ENCODE peak calls at places on chromosome 17, in four cellular contexts. P is RWPE1, X is AG09309, Y is heart left ventricle. J is an unnamed sample.

GRCh38 chr17:29722411-29723198 is 99.9 kb upstream of the CORO6 start:
- DNase-seq in P (no peak), Y (peak), X (no peak), J (peak)

GRCh38 chr17:39197380-39198185 is at the start of gene CACNB1:
- DNase-seq in P (peak), X (no peak), Y (peak), J (no peak)

GRCh38 chr17:19303367-19303776 is 59.2 kb downstream of the B9D1 start:
- DNase-seq in X (no peak), P (no peak), Y (peak), J (no peak)

GRCh38 chr17:34740936-34741515 is 161.6 kb downstream of the TMEM132E start:
- DNase-seq in P (no peak), X (no peak), Y (no peak), J (no peak)

GRCh38 chr17:72515291-72516065 is 394.7 kb downstream of the SOX9 start:
- DNase-seq in Y (no peak), X (no peak), P (no peak), J (no peak)

GRCh38 chr17:35748323-35748960 is 4.6 kb downstream of the GAS2L2 start:
- DNase-seq in X (no peak), P (peak), Y (no peak), J (no peak)

GRCh38 chr17:39239640-39240314 is 14.0 kb upstream of the STAC2 start:
- DNase-seq in P (peak), X (no peak), Y (no peak), J (no peak)

GRCh38 chr17:12342609-12343248 is 322.1 kb downstream of the MAP2K4 start:
- DNase-seq in P (no peak), X (no peak), Y (no peak), J (peak)

GRCh38 chr17:64028874-64029464 is 8.5 kb upstream of the ICAM2 start:
- DNase-seq in Y (peak), X (peak), P (peak), J (no peak)

GRCh38 chr17:67378444-67379250 is 1.6 kb downstream of the PITPNC1 start:
- DNase-seq in Y (peak), X (no peak), P (peak), J (peak)

GRCh38 chr17:10843806-10844205 is 5.9 kb upstream of the PIRT start:
- DNase-seq in X (no peak), Y (no peak), P (no peak), J (no peak)

GRCh38 chr17:43771463-43771862 is 7.3 kb downstream of the DUSP3 start:
- DNase-seq in P (no peak), Y (no peak), X (no peak), J (no peak)

GRCh38 chr17:78997881-78998280 is 11.7 kb downstream of the CANT1 start:
- DNase-seq in X (no peak), Y (no peak), P (no peak), J (no peak)

GRCh38 chr17:71329310-71330098 is 791.3 kb upstream of the SOX9 start:
- DNase-seq in X (no peak), P (no peak), Y (no peak), J (no peak)

GRCh38 chr17:2336215-2337151 is at the start of gene TSR1:
- DNase-seq in X (peak), P (peak), Y (peak), J (peak)

GRCh38 chr17:35159926-35160325 is 12.3 kb downstream of the UNC45B start:
- DNase-seq in Y (no peak), X (no peak), P (no peak), J (no peak)

GRCh38 chr17:78781339-78782304 is at the start of gene CYTH1:
- DNase-seq in P (no peak), Y (peak), X (no peak), J (no peak)

GRCh38 chr17:73210002-73210678 is 17.3 kb downstream of the COG1 start:
- DNase-seq in Y (no peak), X (no peak), P (peak), J (no peak)

GRCh38 chr17:71628306-71628705 is 492.5 kb upstream of the SOX9 start:
- DNase-seq in Y (no peak), P (no peak), X (no peak), J (no peak)

GRCh38 chr17:28861393-28862203 is 6.8 kb downstream of the ERAL1 start:
- DNase-seq in Y (no peak), X (no peak), P (no peak), J (no peak)

GRCh38 chr17:41456206-41456605 is 11.0 kb downstream of the KRT32 start:
- DNase-seq in X (no peak), Y (no peak), P (no peak), J (no peak)

GRCh38 chr17:35808962-35809854 is at the start of gene TAF15:
- DNase-seq in X (peak), P (peak), Y (peak), J (peak)

GRCh38 chr17:67258836-67259468 is 14.0 kb upstream of the HELZ start:
- DNase-seq in P (no peak), Y (no peak), X (no peak), J (no peak)

GRCh38 chr17:51044964-51045363 is 75.7 kb downstream of the SPAG9 start:
- DNase-seq in Y (no peak), X (no peak), P (no peak), J (no peak)

GRCh38 chr17:74850310-74850709 is 9.4 kb downstream of the GRIN2C start:
- DNase-seq in Y (no peak), P (no peak), X (no peak), J (no peak)

GRCh38 chr17:8556074-8556473 is 74.5 kb downstream of the MYH10 start:
- DNase-seq in X (no peak), P (peak), Y (no peak), J (no peak)

GRCh38 chr17:3861761-3862681 is 16.0 kb upstream of the NCBP3 start:
- DNase-seq in P (no peak), X (no peak), Y (no peak), J (no peak)

GRCh38 chr17:31373150-31374082 is 18.1 kb upstream of the RAB11FIP4 start:
- DNase-seq in P (peak), X (peak), Y (no peak), J (peak)

GRCh38 chr17:54494731-54495715 is 405.6 kb upstream of the TOM1L1 start:
- DNase-seq in Y (no peak), X (no peak), P (no peak), J (no peak)

GRCh38 chr17:3964203-3965122 is at the start of gene ATP2A3:
- DNase-seq in Y (no peak), X (no peak), P (no peak), J (no peak)

GRCh38 chr17:80388601-80389000 is 26.4 kb upstream of the ENDOV start:
- DNase-seq in X (no peak), Y (no peak), P (no peak), J (no peak)

GRCh38 chr17:80387071-80387470 is 27.9 kb upstream of the ENDOV start:
- DNase-seq in P (no peak), Y (no peak), X (no peak), J (no peak)

GRCh38 chr17:80389011-80389995 is 25.7 kb upstream of the ENDOV start:
- DNase-seq in X (no peak), Y (no peak), P (no peak), J (no peak)

GRCh38 chr17:80386341-80386740 is 28.6 kb upstream of the ENDOV start:
- DNase-seq in X (no peak), P (no peak), Y (no peak), J (no peak)

GRCh38 chr17:80388175-80388574 is 26.8 kb upstream of the ENDOV start:
- DNase-seq in P (no peak), X (no peak), Y (no peak), J (no peak)
- TF ChIP-seq CTCF in P (no peak), X (no peak), Y (no peak), J (no peak)

GRCh38 chr17:47810901-47811635 is 10.5 kb downstream of the OSBPL7 start:
- DNase-seq in P (no peak), Y (peak), X (no peak), J (no peak)
- TF ChIP-seq CTCF in P (no peak), Y (no peak), X (no peak), J (no peak)

GRCh38 chr17:81429813-81430510 is 34.7 kb downstream of the BAHCC1 start:
- DNase-seq in X (no peak), Y (no peak), P (no peak), J (no peak)
- TF ChIP-seq CTCF in X (no peak), Y (peak), P (no peak), J (no peak)

DNA sequence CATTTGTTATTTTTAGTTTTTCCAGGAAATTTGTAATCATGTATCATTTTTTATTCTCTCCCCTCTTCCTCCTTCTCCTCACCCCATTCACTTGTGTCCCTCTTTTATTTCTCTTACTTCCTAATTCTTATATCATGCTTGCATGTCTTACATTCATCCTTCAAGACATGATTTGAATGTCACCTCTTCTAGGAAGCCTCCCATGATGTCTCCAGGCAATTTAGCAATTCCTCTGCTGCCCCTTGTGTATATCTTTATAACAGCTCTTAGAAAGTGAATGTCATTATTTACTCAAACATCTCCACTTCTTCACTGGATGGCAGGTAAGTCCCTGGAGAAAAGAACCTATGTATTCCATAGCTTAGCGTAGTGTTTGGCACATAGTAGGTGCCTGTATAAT is 7.8 kb downstream of the HNF1B start:
- DNase-seq in X (no peak), Y (no peak), P (no peak), J (no peak)
- TF ChIP-seq CTCF in X (peak), Y (no peak), P (no peak), J (no peak)

GRCh38 chr17:45145035-45145389 is 3.3 kb upstream of the HEXIM1 start:
- DNase-seq in Y (no peak), P (no peak), X (no peak), J (no peak)

GRCh38 chr17:45147581-45148182 is 593 bp upstream of the HEXIM1 start:
- DNase-seq in Y (peak), P (no peak), X (peak), J (peak)

GRCh38 chr17:45147102-45147580 is 1.1 kb upstream of the HEXIM1 start:
- DNase-seq in P (no peak), Y (no peak), X (no peak), J (no peak)

GRCh38 chr17:45146616-45147101 is 1.6 kb upstream of the HEXIM1 start:
- DNase-seq in X (peak), P (no peak), Y (peak), J (no peak)

DNA sequence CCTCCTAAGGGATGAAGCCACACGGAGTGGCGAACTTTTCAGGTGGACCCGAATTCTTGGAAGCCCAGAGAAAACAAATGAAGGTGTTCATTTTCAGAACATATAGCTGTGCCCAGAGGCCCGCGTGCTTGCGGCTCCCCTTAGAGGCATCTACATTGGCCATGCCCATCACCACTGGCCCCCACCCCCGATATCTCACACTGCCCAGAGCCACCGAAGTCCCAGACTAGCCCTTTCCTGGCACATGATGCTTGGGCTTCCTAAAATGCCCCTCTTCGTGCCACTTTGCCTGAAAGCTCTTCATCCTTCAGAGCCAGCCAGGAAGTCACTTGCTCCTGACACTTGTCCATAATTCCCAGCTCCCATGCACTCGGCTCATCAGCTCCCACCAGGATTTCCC is 2.1 kb upstream of the HEXIM1 start:
- DNase-seq in X (no peak), P (no peak), Y (no peak), J (no peak)
- TF ChIP-seq CTCF in X (no peak), P (no peak), Y (no peak), J (no peak)

DNA sequence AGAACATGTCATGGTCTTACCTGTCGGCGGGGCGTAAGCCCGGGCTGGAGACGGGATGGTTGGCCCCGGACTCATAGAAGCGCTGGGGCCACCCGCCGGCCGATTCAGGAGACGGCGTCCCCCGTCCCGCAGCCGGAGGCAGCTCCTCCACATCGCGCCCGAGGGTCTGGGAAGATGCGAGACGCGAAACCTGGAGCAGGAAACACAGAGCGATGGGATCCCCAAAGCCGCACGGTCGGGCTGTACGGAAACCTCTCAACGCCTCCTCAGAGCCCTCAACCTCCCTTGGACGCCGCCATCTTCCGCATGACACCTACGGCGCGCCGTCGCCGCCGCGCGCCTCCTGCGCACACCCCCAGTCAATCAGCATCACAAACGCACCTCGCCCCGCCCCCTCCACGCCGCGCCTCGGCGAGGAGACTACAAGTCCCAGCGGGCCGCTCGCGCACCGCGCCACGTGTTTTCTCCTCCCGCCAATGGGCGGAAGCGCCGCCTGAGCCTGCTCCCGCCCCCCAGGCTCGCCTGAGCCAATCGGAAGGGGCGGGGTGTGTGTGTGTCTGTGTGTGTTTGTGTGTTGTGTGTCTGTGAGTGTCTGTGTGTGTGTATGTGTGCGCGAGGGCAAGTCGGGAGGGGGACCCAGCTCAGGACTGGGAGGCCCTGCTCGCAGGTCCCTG is at the start of the genes ATPAF2 and GID4:
- DNase-seq in X (peak), P (peak), Y (peak), J (peak)
- TF ChIP-seq CTCF in X (no peak), P (peak), Y (no peak), J (no peak)

GRCh38 chr17:82930924-82931695 is 91.3 kb upstream of the ZNF750 start:
- DNase-seq in P (no peak), X (no peak), Y (no peak), J (no peak)

GRCh38 chr17:82932146-82933005 is 92.6 kb upstream of the ZNF750 start:
- DNase-seq in P (no peak), X (no peak), Y (no peak), J (no peak)

GRCh38 chr17:82933006-82933310 is 93.1 kb upstream of the ZNF750 start:
- DNase-seq in X (no peak), Y (no peak), P (no peak), J (no peak)

GRCh38 chr17:82930043-82930923 is 90.5 kb upstream of the ZNF750 start:
- DNase-seq in X (no peak), P (no peak), Y (no peak), J (no peak)

GRCh38 chr17:82931696-82932060 is 91.9 kb upstream of the ZNF750 start:
- DNase-seq in Y (peak), P (peak), X (peak), J (peak)
- TF ChIP-seq CTCF in Y (no peak), P (no peak), X (no peak), J (no peak)

GRCh38 chr17:57106836-57107497 is 21.9 kb downstream of the AKAP1 start:
- DNase-seq in P (no peak), Y (no peak), X (no peak), J (no peak)

GRCh38 chr17:57107498-57108101 is 22.6 kb downstream of the AKAP1 start:
- DNase-seq in X (no peak), Y (no peak), P (peak), J (no peak)

GRCh38 chr17:57104461-57105175 is 19.6 kb downstream of the AKAP1 start:
- DNase-seq in P (no peak), X (peak), Y (no peak), J (peak)

GRCh38 chr17:57108656-57109392 is 23.8 kb downstream of the AKAP1 start:
- DNase-seq in X (no peak), Y (peak), P (no peak), J (no peak)

GRCh38 chr17:57106107-57106835 is 21.2 kb downstream of the AKAP1 start:
- DNase-seq in P (no peak), Y (peak), X (no peak), J (no peak)
- TF ChIP-seq CTCF in P (no peak), Y (peak), X (peak), J (peak)

GRCh38 chr17:1047177-1047885 is 50.4 kb downstream of the TIMM22 start:
- DNase-seq in X (no peak), P (no peak), Y (peak), J (no peak)
- TF ChIP-seq CTCF in X (no peak), P (no peak), Y (peak), J (no peak)

DNA sequence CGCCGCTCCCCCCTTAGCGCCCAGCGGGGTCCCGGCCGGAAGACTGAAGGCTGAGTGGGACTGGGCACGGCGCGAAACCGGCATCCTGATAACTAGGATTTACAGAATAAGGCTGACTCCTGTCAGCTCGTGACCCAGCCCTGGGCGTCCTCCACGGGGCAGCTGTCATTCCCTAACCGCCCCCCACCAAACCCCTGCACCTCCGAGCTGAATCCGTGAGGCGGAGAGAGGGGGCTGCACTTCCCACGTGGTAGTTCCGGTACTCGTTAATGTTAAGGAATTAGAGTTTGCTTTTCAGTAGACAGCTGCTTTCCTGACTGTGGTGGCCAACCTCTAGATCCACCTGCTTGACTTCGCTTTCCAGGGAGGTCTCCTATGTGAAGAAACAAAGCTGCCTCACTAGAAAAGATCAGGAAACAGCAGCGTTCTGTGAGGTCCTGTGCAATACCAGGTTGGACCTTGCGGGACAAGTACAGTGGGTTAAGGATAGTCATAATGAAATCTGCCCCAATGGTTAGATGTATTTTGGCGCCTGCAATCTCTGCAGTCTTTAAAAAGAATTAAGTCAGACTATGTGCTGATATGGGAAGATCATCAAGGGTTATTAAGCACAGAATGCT is 1.0 kb upstream of the WBP2 start:
- DNase-seq in P (peak), X (no peak), Y (no peak), J (no peak)
- TF ChIP-seq CTCF in P (peak), X (peak), Y (no peak), J (no peak)

J was measured in HFF-Myc.